ENCODE peak calls at places on chromosomes 2 and 18, in eight cellular contexts. V, X, B, N, M, G, L and P are unnamed samples.

GRCh38 chr18:79631096-79631507 is 48.5 kb upstream of the CTDP1 start:
- DNase-seq in V (no peak), X (no peak), B (no peak), N (no peak), M (no peak), G (no peak), L (no peak), P (no peak)

GRCh38 chr2:169395821-169396374 is 33.6 kb upstream of the LRP2 start:
- DNase-seq in V (no peak), X (no peak), B (peak; percentile 12), N (no peak), M (no peak), G (peak; percentile 15), L (no peak), P (no peak)

GRCh38 chr2:239376351-239376750 is 24.5 kb downstream of the HDAC4 start:
- DNase-seq in V (no peak), X (no peak), B (no peak), N (no peak), M (peak; percentile 82), G (no peak), L (no peak), P (no peak)

GRCh38 chr18:79849328-79850207 is 51.8 kb downstream of the KCNG2 start:
- DNase-seq in V (no peak), X (no peak), B (no peak), N (no peak), M (no peak), G (no peak), L (no peak), P (no peak)

GRCh38 chr2:230318190-230319121 is 8.5 kb upstream of the SP140L start:
- DNase-seq in V (no peak), X (no peak), B (no peak), N (no peak), M (no peak), G (peak; percentile 72), L (no peak), P (no peak)

GRCh38 chr2:174117951-174118930 is 130.1 kb downstream of the OLA1 start:
- DNase-seq in V (no peak), X (no peak), B (no peak), N (no peak), M (no peak), G (peak; percentile 7), L (no peak), P (no peak)

GRCh38 chr18:27599202-27599829 is 414.2 kb upstream of the CHST9 start:
- DNase-seq in V (no peak), X (peak; percentile 12), B (peak; percentile 69), N (peak; percentile 55), M (peak; percentile 26), G (peak; percentile 53), L (no peak), P (peak; percentile 71)

GRCh38 chr2:7007846-7008741 is 90.9 kb downstream of the RNF144A start:
- DNase-seq in V (peak; percentile 22), X (no peak), B (no peak), N (no peak), M (peak; percentile 86), G (no peak), L (peak; percentile 94), P (no peak)

GRCh38 chr2:85797959-85798358 is 44.2 kb downstream of the ATOH8 start:
- DNase-seq in V (no peak), X (no peak), B (no peak), N (no peak), M (no peak), G (no peak), L (no peak), P (peak; percentile 44)